ENCODE peak calls at places on chromosomes 6 and 20, in seven cellular contexts. H is DND-41, T is testis, Q is HCT116, M is heart left ventricle, C is transverse colon, X is tibial artery. A is an unnamed sample.

GRCh38 chr20:21862224-21862927 is 156.9 kb downstream of the PAX1 start:
- DNase-seq in M (no peak), C (no peak), Q (no peak), X (no peak), H (no peak), T (no peak), A (no peak)

GRCh38 chr6:131929227-131929626 is 21.9 kb downstream of the CCN2 start:
- DNase-seq in T (no peak), C (no peak), Q (no peak), M (no peak), X (no peak), H (no peak), A (no peak)

GRCh38 chr20:49323622-49324238 is 45.9 kb upstream of the ZNFX1 start:
- DNase-seq in C (no peak), T (no peak), Q (peak), M (no peak), H (peak), X (no peak), A (peak)

GRCh38 chr6:7697820-7698623 is 27.9 kb upstream of the BMP6 start:
- DNase-seq in Q (no peak), X (peak), T (no peak), M (no peak), C (peak), H (no peak), A (peak)

GRCh38 chr6:67676892-67677291 is 958.2 kb upstream of the ADGRB3 start:
- DNase-seq in Q (no peak), H (no peak), C (no peak), X (no peak), T (no peak), M (no peak), A (no peak)

GRCh38 chr20:21702553-21703467 is 2.7 kb upstream of the PAX1 start:
- DNase-seq in M (peak), X (no peak), Q (no peak), H (no peak), T (peak), C (peak), A (peak)

GRCh38 chr20:59398552-59399265 is 98.3 kb downstream of the EDN3 start:
- DNase-seq in H (peak), X (no peak), Q (no peak), C (no peak), T (no peak), M (no peak), A (no peak)

GRCh38 chr6:131761061-131761761 is 46.6 kb upstream of the ENPP1 start:
- DNase-seq in T (no peak), C (no peak), Q (no peak), H (no peak), X (no peak), M (no peak), A (peak)

GRCh38 chr6:93248591-93248990 is 170.8 kb downstream of the EPHA7 start:
- DNase-seq in T (no peak), C (no peak), H (no peak), M (no peak), X (no peak), Q (no peak), A (no peak)

GRCh38 chr20:40961686-40962640 is 66.7 kb upstream of the TOP1 start:
- DNase-seq in C (no peak), H (peak), X (peak), T (no peak), Q (no peak), M (no peak), A (peak)

GRCh38 chr20:14716251-14716650 is 378.8 kb upstream of the FLRT3 start:
- DNase-seq in T (no peak), H (no peak), M (no peak), C (no peak), Q (no peak), X (no peak), A (no peak)

GRCh38 chr20:50691585-50692552 is 527 bp upstream of the RIPOR3 start:
- DNase-seq in X (no peak), Q (no peak), C (no peak), M (no peak), H (no peak), T (peak), A (no peak)

GRCh38 chr20:23622839-23623343 is 14.9 kb downstream of the CST3 start:
- DNase-seq in C (peak), H (no peak), T (peak), M (no peak), X (peak), Q (peak), A (peak)

GRCh38 chr6:158566207-158566818 is 6.4 kb downstream of the TMEM181 start:
- DNase-seq in C (no peak), M (peak), Q (no peak), H (no peak), T (no peak), X (no peak), A (no peak)

GRCh38 chr6:37868447-37868825 is 48.9 kb downstream of the ZFAND3 start:
- DNase-seq in H (no peak), M (no peak), T (no peak), Q (no peak), X (no peak), C (no peak), A (peak)

GRCh38 chr6:5537967-5538366 is 276.7 kb downstream of the FARS2 start:
- DNase-seq in H (no peak), X (no peak), Q (no peak), C (no peak), T (no peak), M (no peak), A (peak)

GRCh38 chr20:25317351-25318075 is 69.6 kb downstream of the PYGB start:
- DNase-seq in X (peak), C (no peak), M (peak), Q (no peak), T (peak), H (no peak), A (no peak)

GRCh38 chr6:93468291-93468690 is 48.9 kb upstream of the EPHA7 start:
- DNase-seq in T (no peak), H (no peak), Q (no peak), X (no peak), M (no peak), C (no peak), A (no peak)

GRCh38 chr6:474454-475185 is 83.1 kb downstream of the IRF4 start:
- DNase-seq in M (no peak), H (peak), Q (no peak), C (peak), T (no peak), X (no peak), A (no peak)

GRCh38 chr6:121260651-121261102 is 73.6 kb downstream of the TBC1D32 start:
- DNase-seq in X (no peak), Q (no peak), T (no peak), C (no peak), H (no peak), M (peak), A (no peak)

GRCh38 chr6:47722178-47722577 is 23.8 kb downstream of the ADGRF4 start:
- DNase-seq in C (no peak), X (no peak), T (no peak), Q (no peak), M (no peak), H (no peak), A (no peak)

GRCh38 chr6:127900935-127901334 is at the start of gene THEMIS:
- DNase-seq in M (no peak), C (peak), T (no peak), H (peak), Q (no peak), X (no peak), A (no peak)

GRCh38 chr6:100446922-100447899 is 17.5 kb downstream of the SIM1 start:
- DNase-seq in C (no peak), H (no peak), Q (no peak), M (no peak), X (no peak), T (peak), A (no peak)

GRCh38 chr6:121187200-121187832 is 147.0 kb downstream of the TBC1D32 start:
- DNase-seq in Q (no peak), X (no peak), M (no peak), C (no peak), H (no peak), T (no peak), A (no peak)

GRCh38 chr6:3646616-3647362 is 104.7 kb downstream of the PXDC1 start:
- DNase-seq in M (no peak), C (no peak), H (no peak), T (no peak), Q (no peak), X (no peak), A (no peak)

GRCh38 chr6:44925100-44925739 is 402.9 kb upstream of the RUNX2 start:
- DNase-seq in Q (no peak), X (no peak), M (no peak), H (no peak), C (no peak), T (no peak), A (no peak)

GRCh38 chr6:75268121-75268987 is 16.2 kb downstream of the TMEM30A start:
- DNase-seq in Q (no peak), T (no peak), M (no peak), X (no peak), C (no peak), H (no peak), A (peak)

GRCh38 chr20:25984933-25985332 is 288.3 kb upstream of the ZNF337 start:
- DNase-seq in H (no peak), Q (no peak), C (peak), M (peak), T (peak), X (peak), A (peak)

GRCh38 chr6:168232989-168233874 is 86.3 kb downstream of the DACT2 start:
- DNase-seq in Q (no peak), C (no peak), T (no peak), M (no peak), X (no peak), H (no peak), A (no peak)

GRCh38 chr6:50361641-50362331 is 312.1 kb upstream of the DEFB112 start:
- DNase-seq in X (no peak), M (no peak), Q (no peak), C (no peak), T (no peak), H (no peak), A (no peak)

GRCh38 chr20:3616250-3616649 is 46.9 kb downstream of the GFRA4 start:
- DNase-seq in C (no peak), Q (no peak), H (no peak), X (no peak), M (no peak), T (no peak), A (no peak)

GRCh38 chr6:69758214-69758613 is 38.6 kb downstream of the LMBRD1 start:
- DNase-seq in C (no peak), H (no peak), X (no peak), M (no peak), Q (no peak), T (no peak), A (no peak)

GRCh38 chr20:49104365-49104648 is 58.2 kb downstream of the CSE1L start:
- DNase-seq in Q (no peak), T (no peak), M (no peak), X (no peak), C (no peak), H (no peak), A (no peak)

GRCh38 chr20:33861458-33861857 is 50.3 kb downstream of the CHMP4B start:
- DNase-seq in M (no peak), Q (no peak), X (no peak), H (no peak), C (no peak), T (no peak), A (no peak)

GRCh38 chr20:33859751-33860150 is 48.6 kb downstream of the CHMP4B start:
- DNase-seq in H (no peak), C (no peak), X (no peak), M (no peak), Q (no peak), T (no peak), A (no peak)

GRCh38 chr20:33858666-33859065 is 47.5 kb downstream of the CHMP4B start:
- DNase-seq in C (no peak), T (no peak), H (no peak), Q (no peak), M (no peak), X (no peak), A (no peak)

GRCh38 chr20:33857722-33858563 is 46.8 kb downstream of the CHMP4B start:
- DNase-seq in T (no peak), C (no peak), M (no peak), Q (no peak), X (no peak), H (no peak), A (no peak)

DNA sequence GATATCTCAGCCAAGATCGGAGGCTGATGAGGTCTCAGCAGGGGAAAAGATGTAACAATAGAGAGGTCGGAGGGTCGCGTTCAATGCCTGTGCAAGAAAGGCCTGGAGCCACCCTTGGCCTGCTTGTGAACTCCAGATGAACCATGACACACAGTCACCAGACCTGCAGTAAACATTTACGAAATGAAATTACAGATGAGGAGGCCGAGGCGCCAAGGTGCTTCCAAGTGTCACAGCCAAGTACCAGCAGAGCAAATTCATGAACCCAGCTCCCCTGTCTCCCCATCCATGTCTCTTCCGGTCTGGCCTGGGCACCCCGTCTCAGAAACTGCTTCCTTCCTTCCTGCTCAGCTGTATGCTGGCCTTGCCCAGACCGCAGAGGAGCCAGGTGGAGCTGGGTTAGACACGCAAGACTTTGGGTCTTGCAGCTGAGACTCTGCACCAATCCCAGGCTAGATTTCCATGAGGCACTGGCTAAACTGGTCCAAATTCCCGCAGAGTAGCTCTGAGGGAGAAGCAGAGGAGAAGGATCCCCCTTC is 48.1 kb downstream of the CHMP4B start:
- DNase-seq in T (no peak), M (no peak), Q (no peak), H (peak), X (no peak), C (peak), A (no peak)
- H3K27ac ChIP-seq in T (no peak), M (no peak), Q (no peak), H (no peak), X (no peak), C (peak), A (peak)

GRCh38 chr6:108406943-108407342 is 112.1 kb downstream of the AFG1L start:
- DNase-seq in T (no peak), H (no peak), M (no peak), X (no peak), Q (no peak), C (no peak), A (no peak)
- H3K27ac ChIP-seq in T (no peak), H (no peak), M (no peak), X (no peak), Q (no peak), C (no peak), A (no peak)

GRCh38 chr6:15452182-15452941 is 206.5 kb downstream of the JARID2 start:
- DNase-seq in T (no peak), Q (no peak), H (no peak), M (no peak), X (no peak), C (no peak), A (no peak)
- H3K27ac ChIP-seq in T (no peak), Q (no peak), H (no peak), M (peak), X (no peak), C (no peak), A (no peak)

DNA sequence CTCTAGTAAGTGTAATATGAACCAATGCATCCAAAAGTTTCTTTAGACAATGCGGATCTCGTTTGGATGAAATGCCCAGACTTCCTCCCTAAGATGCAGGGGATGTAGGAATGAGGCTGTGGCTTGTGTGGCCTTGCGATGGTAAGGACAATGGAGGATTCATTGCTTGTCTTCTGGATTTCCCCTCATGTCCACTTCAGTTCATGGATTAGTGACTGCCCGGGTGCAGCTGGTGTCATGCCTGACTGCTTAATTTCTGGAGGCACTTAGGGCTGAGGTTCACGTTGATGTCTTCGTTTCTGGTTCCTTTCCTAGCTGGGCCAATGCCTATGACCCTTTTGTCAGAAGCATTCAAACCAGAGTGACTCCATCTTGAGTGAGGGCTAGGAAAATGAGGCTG is 93.8 kb downstream of the SCP2D1 start:
- DNase-seq in T (no peak), X (no peak), M (no peak), Q (no peak), H (no peak), C (no peak), A (no peak)
- H3K27ac ChIP-seq in T (no peak), X (no peak), M (no peak), Q (no peak), H (no peak), C (no peak), A (no peak)

GRCh38 chr20:31676534-31677030 is 38.9 kb downstream of the COX4I2 start:
- DNase-seq in M (no peak), H (peak), X (no peak), C (no peak), Q (no peak), T (no peak), A (no peak)
- H3K27ac ChIP-seq in M (peak), H (peak), X (peak), C (peak), Q (peak), T (peak), A (peak)

GRCh38 chr6:136249336-136249735 is 775 bp downstream of the MTFR2 start:
- DNase-seq in C (no peak), X (no peak), M (no peak), T (no peak), H (no peak), Q (no peak), A (no peak)
- H3K27ac ChIP-seq in C (no peak), X (no peak), M (no peak), T (no peak), H (peak), Q (peak), A (peak)

GRCh38 chr6:163260111-163260895 is 154.2 kb upstream of the QKI start:
- DNase-seq in T (peak), M (peak), H (no peak), C (no peak), X (no peak), Q (no peak), A (no peak)

GRCh38 chr6:163261361-163261760 is 153.2 kb upstream of the QKI start:
- DNase-seq in M (no peak), H (no peak), T (no peak), X (no peak), C (no peak), Q (no peak), A (no peak)

GRCh38 chr6:163262080-163262479 is 152.4 kb upstream of the QKI start:
- DNase-seq in T (no peak), C (no peak), M (no peak), Q (no peak), X (no peak), H (no peak), A (no peak)

GRCh38 chr6:163259689-163260088 is 154.8 kb upstream of the QKI start:
- DNase-seq in Q (no peak), C (no peak), T (no peak), H (no peak), X (no peak), M (no peak), A (no peak)

GRCh38 chr6:163260911-163261310 is 153.6 kb upstream of the QKI start:
- DNase-seq in T (peak), C (no peak), Q (no peak), X (no peak), M (no peak), H (no peak), A (no peak)
- H3K27ac ChIP-seq in T (peak), C (no peak), Q (no peak), X (no peak), M (peak), H (no peak), A (no peak)

GRCh38 chr6:63597142-63598000 is 25.1 kb downstream of the LOC128125822 start:
- DNase-seq in H (no peak), M (no peak), Q (no peak), C (no peak), X (no peak), T (no peak), A (no peak)

GRCh38 chr6:63599243-63599642 is 27.0 kb downstream of the LOC128125822 start:
- DNase-seq in C (no peak), H (no peak), T (no peak), X (no peak), M (no peak), Q (no peak), A (no peak)

GRCh38 chr6:63598001-63598250 is 25.6 kb downstream of the LOC128125822 start:
- DNase-seq in C (peak), T (no peak), M (no peak), Q (no peak), X (no peak), H (no peak), A (no peak)

DNA sequence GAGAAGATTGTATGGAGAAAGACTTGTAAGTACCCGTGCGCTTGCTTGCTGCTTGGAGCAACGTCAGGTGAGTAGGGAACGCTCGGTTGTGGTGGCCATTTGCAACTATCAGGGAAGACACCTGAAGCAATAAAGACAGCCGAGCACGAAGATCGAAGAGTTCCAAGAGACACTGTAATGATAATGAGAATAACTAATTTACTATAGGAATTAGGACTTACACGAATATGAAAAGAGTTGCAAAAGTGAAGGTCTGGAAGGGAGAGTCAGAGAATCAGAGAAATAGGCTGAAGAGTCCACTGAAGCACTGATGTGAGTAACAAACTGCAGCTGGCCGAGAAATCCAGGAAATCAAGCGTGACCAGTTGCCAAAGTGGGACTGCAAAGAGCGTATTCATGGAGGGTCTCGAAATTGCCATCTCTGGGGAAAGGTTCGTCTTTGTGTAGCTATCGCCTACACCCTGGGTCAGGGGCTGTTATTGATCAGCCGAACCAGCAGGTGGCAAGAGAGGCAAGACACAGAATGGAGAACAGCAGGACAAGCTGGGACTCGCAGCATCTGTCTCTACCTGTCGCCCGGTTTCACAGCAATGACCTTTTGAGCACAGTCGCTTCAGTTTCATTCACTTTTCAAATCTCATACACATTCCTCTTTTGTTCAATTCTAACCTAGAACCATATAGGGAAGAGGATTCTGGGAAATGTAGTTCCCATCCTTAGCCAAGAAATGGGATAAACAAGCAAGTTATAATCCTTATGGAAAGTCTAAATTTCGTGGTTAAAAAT is 26.2 kb downstream of the LOC128125822 start:
- DNase-seq in T (peak), M (peak), C (peak), Q (peak), H (peak), X (peak), A (peak)
- H3K27ac ChIP-seq in T (no peak), M (no peak), C (peak), Q (no peak), H (no peak), X (no peak), A (no peak)

GRCh38 chr20:62356948-62357667 is 10.0 kb downstream of the LAMA5 start:
- DNase-seq in X (peak), C (no peak), Q (no peak), T (no peak), H (no peak), M (peak), A (peak)
- H3K27ac ChIP-seq in X (peak), C (peak), Q (peak), T (peak), H (no peak), M (peak), A (peak)